ENCODE peak calls at places on chromosomes 6 and 20, in six cellular contexts. I is natural killer cell treated with Interleukin-12 subunit alpha and Interleukin-12 subunit beta and Interleukin-15 and Interleukin-18, amount 100 ng/mL, for 72 hours; T is H4; E is amniotic stem cell; U is NCI-H2081; G is GM13976. Y is an unnamed sample.

GRCh38 chr20:2333821-2334220 is 38.0 kb downstream of the TGM3 start:
- DNase-seq in I (no peak), T (no peak), E (no peak), U (no peak), G (no peak), Y (no peak)

GRCh38 chr6:166507380-166507779 is 79.1 kb downstream of the RAMACL start:
- DNase-seq in I (no peak), T (no peak), E (no peak), U (no peak), G (no peak), Y (no peak)

GRCh38 chr20:50343490-50344179 is 153.0 kb downstream of the CEBPB start:
- DNase-seq in I (no peak), T (no peak), E (no peak), U (no peak), G (no peak), Y (no peak)

GRCh38 chr20:33412484-33412838 is 11.1 kb upstream of the CDK5RAP1 start:
- DNase-seq in I (peak; percentile 42), T (no peak), E (no peak), U (no peak), G (no peak), Y (no peak)

GRCh38 chr20:37721751-37722150 is 27.9 kb downstream of the CTNNBL1 start:
- DNase-seq in I (no peak), T (no peak), E (no peak), U (no peak), G (no peak), Y (no peak)

GRCh38 chr6:5471044-5471443 is 209.7 kb downstream of the FARS2 start:
- DNase-seq in I (peak; percentile 70), T (peak; percentile 40), E (peak; percentile 49), U (peak; percentile 75), G (peak; percentile 73), Y (peak; percentile 7)

GRCh38 chr6:53795702-53796450 is 1.1 kb downstream of the LRRC1 start:
- DNase-seq in I (no peak), T (no peak), E (no peak), U (peak; percentile 27), G (no peak), Y (no peak)

GRCh38 chr6:83511901-83512681 is at the start of gene PRSS35:
- DNase-seq in I (no peak), T (no peak), E (peak; percentile 20), U (no peak), G (peak; percentile 48), Y (no peak)

GRCh38 chr6:148239777-148240462 is 102.7 kb upstream of the SASH1 start:
- DNase-seq in I (no peak), T (no peak), E (no peak), U (no peak), G (no peak), Y (no peak)

GRCh38 chr20:10629946-10630345 is 43.9 kb downstream of the JAG1 start:
- DNase-seq in I (no peak), T (no peak), E (no peak), U (no peak), G (no peak), Y (no peak)

GRCh38 chr20:31578448-31579138 is 26.5 kb upstream of the ID1 start:
- DNase-seq in I (no peak), T (no peak), E (no peak), U (no peak), G (no peak), Y (no peak)

GRCh38 chr6:26234421-26235239 is 130.4 kb upstream of the BTN3A2 start:
- DNase-seq in I (peak; percentile 71), T (peak; percentile 82), E (peak; percentile 49), U (peak; percentile 46), G (peak; percentile 69), Y (peak; percentile 46)

GRCh38 chr20:56731041-56731440 is 101.9 kb downstream of the TFAP2C start:
- DNase-seq in I (no peak), T (no peak), E (no peak), U (no peak), G (no peak), Y (no peak)

GRCh38 chr20:1319462-1319861 is 9.5 kb downstream of the SDCBP2 start:
- DNase-seq in I (no peak), T (no peak), E (no peak), U (no peak), G (no peak), Y (no peak)

GRCh38 chr6:89984926-89985743 is 90.9 kb downstream of the GJA10 start:
- DNase-seq in I (no peak), T (peak; percentile 77), E (no peak), U (no peak), G (peak; percentile 16), Y (no peak)

GRCh38 chr6:95846652-95847051 is 169.1 kb upstream of the FUT9 start:
- DNase-seq in I (no peak), T (no peak), E (no peak), U (no peak), G (no peak), Y (no peak)

GRCh38 chr6:77466055-77467028 is 3.1 kb upstream of the HTR1B start:
- DNase-seq in I (no peak), T (peak; percentile 17), E (peak; percentile 66), U (peak; percentile 25), G (peak; percentile 48), Y (no peak)

GRCh38 chr20:25032478-25033183 is 25.3 kb downstream of the ACSS1 start:
- DNase-seq in I (no peak), T (no peak), E (no peak), U (no peak), G (no peak), Y (no peak)

GRCh38 chr6:140393665-140394064 is 1019.2 kb upstream of the CITED2 start:
- DNase-seq in I (no peak), T (peak; percentile 3), E (no peak), U (peak; percentile 6), G (no peak), Y (no peak)

GRCh38 chr6:37029249-37029959 is 23.9 kb downstream of the FGD2 start:
- DNase-seq in I (peak; percentile 87), T (peak; percentile 90), E (peak; percentile 60), U (peak; percentile 27), G (peak; percentile 79), Y (no peak)

GRCh38 chr6:13362432-13362831 is 34.1 kb upstream of the TBC1D7 start:
- DNase-seq in I (no peak), T (no peak), E (no peak), U (no peak), G (no peak), Y (no peak)

GRCh38 chr6:35195120-35195780 is 18.5 kb upstream of the SCUBE3 start:
- DNase-seq in I (no peak), T (no peak), E (no peak), U (no peak), G (no peak), Y (no peak)

GRCh38 chr6:52420668-52421358 is 671 bp downstream of the EFHC1 start:
- DNase-seq in I (no peak), T (peak; percentile 57), E (no peak), U (peak; percentile 70), G (no peak), Y (no peak)

GRCh38 chr6:148874698-148875293 is 128.0 kb downstream of the UST start:
- DNase-seq in I (no peak), T (no peak), E (no peak), U (peak; percentile 90), G (no peak), Y (no peak)

GRCh38 chr20:57395111-57395959 is 4.1 kb downstream of the RBM38 start:
- DNase-seq in I (no peak), T (no peak), E (no peak), U (no peak), G (no peak), Y (no peak)

Y was measured in activated T-helper 1 cell treated with Interleukin-2 at 50 U/mL for 16 hours.